ENCODE peak calls at places on chromosomes 2 and 18, in ten cellular contexts. I is brain microvascular endothelial cell; D is astrocyte of the cerebellum; U is stimulated activated CD8-positive, alpha-beta memory T cell treated with anti-CD3 and anti-CD28 coated beads, Interleukin-2, amount 100 ng/mL, for 48 hours; K is B cell; Q is choroid plexus epithelial cell; B is NCI-H2081; F is left ventricle myocardium inferior; A is H9; S is cardiac fibroblast. C is an unnamed sample.

GRCh38 chr2:35415282-35415681 is 940.3 kb upstream of the CRIM1 start:
- DNase-seq in A (no peak), U (no peak), K (no peak), F (no peak), Q (peak), I (no peak), D (no peak), B (no peak), S (no peak), C (no peak)

GRCh38 chr2:16058256-16058655 is 117.9 kb downstream of the MYCN start:
- DNase-seq in S (no peak), I (no peak), K (no peak), Q (no peak), F (no peak), B (no peak), U (no peak), D (no peak), A (no peak), C (peak)

GRCh38 chr2:102187191-102188150 is 648 bp downstream of the IL1RL2 start:
- DNase-seq in B (no peak), A (no peak), U (peak), D (no peak), F (peak), S (peak), Q (peak), I (peak), K (no peak), C (no peak)

GRCh38 chr2:110881908-110882307 is 149.5 kb downstream of the ACOXL start:
- DNase-seq in Q (no peak), I (no peak), D (no peak), A (no peak), B (no peak), U (no peak), F (no peak), S (no peak), K (no peak), C (no peak)

GRCh38 chr2:225192869-225193268 is 150.6 kb upstream of the DOCK10 start:
- DNase-seq in I (peak), U (no peak), F (no peak), A (no peak), Q (peak), D (no peak), K (no peak), B (no peak), S (no peak), C (no peak)

GRCh38 chr2:6518361-6518760 is 347.3 kb downstream of the CMPK2 start:
- DNase-seq in K (no peak), Q (no peak), A (no peak), F (no peak), I (no peak), U (no peak), S (no peak), B (no peak), D (no peak), C (no peak)

GRCh38 chr18:34514957-34515356 is 195.1 kb upstream of the DTNA start:
- DNase-seq in Q (no peak), U (no peak), I (no peak), K (no peak), S (no peak), D (no peak), B (no peak), F (no peak), A (no peak), C (no peak)

GRCh38 chr2:236623816-236624215 is 54.2 kb downstream of the ACKR3 start:
- DNase-seq in Q (no peak), D (no peak), I (no peak), U (no peak), S (no peak), F (no peak), B (no peak), A (no peak), K (no peak), C (no peak)

GRCh38 chr18:78689606-78690005 is 290.0 kb upstream of the SALL3 start:
- DNase-seq in I (no peak), D (no peak), S (no peak), Q (no peak), F (no peak), K (no peak), A (no peak), U (no peak), B (no peak), C (no peak)

GRCh38 chr2:141766225-141766624 is 364.6 kb downstream of the LRP1B start:
- DNase-seq in U (no peak), D (no peak), A (no peak), I (no peak), S (no peak), F (no peak), K (no peak), B (no peak), Q (no peak), C (peak)

GRCh38 chr2:191675807-191676667 is 1.9 kb upstream of the NABP1 start:
- DNase-seq in B (no peak), Q (peak), U (peak), K (peak), F (peak), S (peak), I (no peak), A (no peak), D (no peak), C (no peak)

GRCh38 chr2:111155610-111156009 is 34.9 kb downstream of the BCL2L11 start:
- DNase-seq in D (no peak), K (no peak), I (no peak), B (no peak), Q (no peak), F (no peak), S (no peak), A (no peak), U (no peak), C (no peak)

GRCh38 chr18:47120428-47120827 is 29.9 kb downstream of the HDHD2 start:
- DNase-seq in F (no peak), S (peak), Q (no peak), A (no peak), D (no peak), K (no peak), U (no peak), B (no peak), I (no peak), C (no peak)

GRCh38 chr18:48804856-48805610 is 145.7 kb downstream of the SMAD7 start:
- DNase-seq in Q (no peak), U (no peak), F (peak), K (peak), S (no peak), D (no peak), B (no peak), I (no peak), A (peak), C (no peak)

GRCh38 chr2:10004836-10005235 is 38.5 kb upstream of the KLF11 start:
- DNase-seq in K (no peak), F (no peak), U (no peak), Q (no peak), S (no peak), I (no peak), A (no peak), D (no peak), B (no peak), C (no peak)

GRCh38 chr2:55500025-55500424 is 19.5 kb upstream of the CFAP36 start:
- DNase-seq in F (no peak), U (no peak), B (no peak), D (peak), Q (peak), K (no peak), A (no peak), I (peak), S (peak), C (no peak)

GRCh38 chr2:240571314-240571973 is 3.2 kb downstream of the RNPEPL1 start:
- DNase-seq in K (no peak), B (no peak), S (no peak), Q (no peak), A (no peak), F (peak), U (no peak), I (no peak), D (no peak), C (no peak)

GRCh38 chr2:48369971-48370370 is 160.0 kb upstream of the STON1 start:
- DNase-seq in U (no peak), A (peak), I (no peak), S (no peak), B (no peak), F (no peak), D (no peak), K (no peak), Q (no peak), C (no peak)

GRCh38 chr2:133814890-133815289 is 246.6 kb upstream of the NCKAP5 start:
- DNase-seq in B (no peak), I (no peak), D (no peak), F (no peak), U (no peak), K (no peak), S (no peak), A (no peak), Q (no peak), C (no peak)

GRCh38 chr2:155546715-155547555 is 785.6 kb downstream of the NR4A2 start:
- DNase-seq in Q (no peak), I (no peak), U (no peak), A (no peak), D (no peak), F (no peak), B (no peak), K (no peak), S (peak), C (peak)

C was measured in NCI-H524 treated with DMSO at 0.1 percent for 48 hours.